ENCODE peak calls at places on chromosomes 16 and 17, in six cellular contexts. One of them, this sample, is unnamed.

GRCh38 chr17:30291571-30292489 is at the start of gene BLMH:
- DNase-seq in GM23338: peak; percentile 89
- DNase-seq in HL-60: peak; percentile 45
- DNase-seq in BE2C: peak; percentile 75
- DNase-seq in transverse colon: peak; percentile 84
- DNase-seq in A549: peak; percentile 79
- DNase-seq in this sample: peak; percentile 77

GRCh38 chr16:12455287-12455798 is 348.3 kb downstream of the CPPED1 start:
- DNase-seq in transverse colon: peak; percentile 59
- DNase-seq in GM23338: peak; percentile 81
- DNase-seq in BE2C: peak; percentile 60
- DNase-seq in A549: peak; percentile 62
- DNase-seq in HL-60: peak; percentile 24
- DNase-seq in this sample: peak; percentile 77

GRCh38 chr16:31505483-31505882 is 2.7 kb downstream of the RUSF1 start:
- DNase-seq in A549: no peak
- DNase-seq in transverse colon: no peak
- DNase-seq in GM23338: no peak
- DNase-seq in HL-60: no peak
- DNase-seq in BE2C: no peak
- DNase-seq in this sample: no peak

GRCh38 chr17:57943140-57943539 is 12.1 kb downstream of the CUEDC1 start:
- DNase-seq in GM23338: no peak
- DNase-seq in transverse colon: no peak
- DNase-seq in BE2C: no peak
- DNase-seq in A549: no peak
- DNase-seq in HL-60: no peak
- DNase-seq in this sample: no peak

GRCh38 chr17:4045477-4045876 is 81.2 kb upstream of the ATP2A3 start:
- DNase-seq in HL-60: no peak
- DNase-seq in BE2C: no peak
- DNase-seq in transverse colon: no peak
- DNase-seq in A549: no peak
- DNase-seq in GM23338: no peak
- DNase-seq in this sample: no peak

GRCh38 chr17:33653389-33653788 is 360.3 kb upstream of the ASIC2 start:
- DNase-seq in BE2C: no peak
- DNase-seq in HL-60: no peak
- DNase-seq in GM23338: no peak
- DNase-seq in transverse colon: no peak
- DNase-seq in A549: no peak
- DNase-seq in this sample: no peak

GRCh38 chr17:40348562-40349476 is 15.7 kb downstream of the GJD3 start:
- DNase-seq in GM23338: no peak
- DNase-seq in HL-60: no peak
- DNase-seq in A549: no peak
- DNase-seq in transverse colon: peak; percentile 57
- DNase-seq in BE2C: peak; percentile 51
- DNase-seq in this sample: no peak

GRCh38 chr16:81752225-81752875 is 26.7 kb upstream of the PLCG2 start:
- DNase-seq in HL-60: peak; percentile 46
- DNase-seq in GM23338: peak; percentile 20
- DNase-seq in A549: no peak
- DNase-seq in BE2C: no peak
- DNase-seq in transverse colon: peak; percentile 73
- DNase-seq in this sample: no peak

GRCh38 chr17:82892869-82893565 is 53.2 kb upstream of the ZNF750 start:
- DNase-seq in A549: no peak
- DNase-seq in transverse colon: peak; percentile 45
- DNase-seq in BE2C: no peak
- DNase-seq in GM23338: no peak
- DNase-seq in HL-60: no peak
- DNase-seq in this sample: no peak

GRCh38 chr17:82563318-82563717 is 43.8 kb downstream of the FOXK2 start:
- DNase-seq in transverse colon: no peak
- DNase-seq in HL-60: no peak
- DNase-seq in BE2C: no peak
- DNase-seq in GM23338: no peak
- DNase-seq in A549: no peak
- DNase-seq in this sample: no peak

GRCh38 chr17:1745513-1746020 is 2.9 kb downstream of the SERPINF2 start:
- DNase-seq in HL-60: no peak
- DNase-seq in A549: no peak
- DNase-seq in BE2C: no peak
- DNase-seq in GM23338: no peak
- DNase-seq in transverse colon: no peak
- DNase-seq in this sample: no peak

GRCh38 chr16:19868421-19868820 is 16.2 kb downstream of the GPRC5B start:
- DNase-seq in GM23338: no peak
- DNase-seq in HL-60: no peak
- DNase-seq in A549: no peak
- DNase-seq in BE2C: no peak
- DNase-seq in transverse colon: no peak
- DNase-seq in this sample: no peak

GRCh38 chr16:56941856-56942331 is 10.0 kb downstream of the HERPUD1 start:
- DNase-seq in BE2C: no peak
- DNase-seq in HL-60: no peak
- DNase-seq in transverse colon: no peak
- DNase-seq in A549: no peak
- DNase-seq in GM23338: no peak
- DNase-seq in this sample: no peak

GRCh38 chr16:24775455-24775854 is 46.0 kb downstream of the TNRC6A start:
- DNase-seq in GM23338: no peak
- DNase-seq in BE2C: no peak
- DNase-seq in transverse colon: peak; percentile 64
- DNase-seq in A549: no peak
- DNase-seq in HL-60: no peak
- DNase-seq in this sample: no peak

GRCh38 chr17:73678999-73679398 is 34.8 kb upstream of the SDK2 start:
- DNase-seq in A549: no peak
- DNase-seq in HL-60: no peak
- DNase-seq in transverse colon: no peak
- DNase-seq in BE2C: no peak
- DNase-seq in GM23338: no peak
- DNase-seq in this sample: no peak

GRCh38 chr16:80376941-80377340 is 163.9 kb upstream of the DYNLRB2 start:
- DNase-seq in transverse colon: no peak
- DNase-seq in BE2C: no peak
- DNase-seq in HL-60: no peak
- DNase-seq in GM23338: no peak
- DNase-seq in A549: no peak
- DNase-seq in this sample: no peak

GRCh38 chr16:11819798-11820197 is 22.7 kb upstream of the ZC3H7A start:
- DNase-seq in transverse colon: no peak
- DNase-seq in HL-60: no peak
- DNase-seq in GM23338: no peak
- DNase-seq in BE2C: no peak
- DNase-seq in A549: no peak
- DNase-seq in this sample: no peak

GRCh38 chr17:36641877-36642845 is 40.8 kb downstream of the MRM1 start:
- DNase-seq in transverse colon: peak; percentile 54
- DNase-seq in HL-60: no peak
- DNase-seq in BE2C: peak; percentile 39
- DNase-seq in A549: no peak
- DNase-seq in GM23338: peak; percentile 69
- DNase-seq in this sample: peak; percentile 72

GRCh38 chr16:87295259-87295658 is 21.9 kb downstream of the C16orf95 start:
- DNase-seq in GM23338: peak; percentile 76
- DNase-seq in transverse colon: no peak
- DNase-seq in BE2C: no peak
- DNase-seq in HL-60: no peak
- DNase-seq in A549: peak; percentile 44
- DNase-seq in this sample: no peak

GRCh38 chr16:87295661-87296531 is 21.3 kb downstream of the C16orf95 start:
- DNase-seq in A549: no peak
- DNase-seq in HL-60: no peak
- DNase-seq in GM23338: peak; percentile 33
- DNase-seq in BE2C: no peak
- DNase-seq in transverse colon: no peak
- DNase-seq in this sample: no peak

GRCh38 chr16:87298857-87299465 is 18.2 kb downstream of the C16orf95 start:
- DNase-seq in transverse colon: no peak
- DNase-seq in A549: no peak
- DNase-seq in GM23338: no peak
- DNase-seq in HL-60: no peak
- DNase-seq in BE2C: no peak
- DNase-seq in this sample: no peak

GRCh38 chr16:87297407-87297806 is 19.8 kb downstream of the C16orf95 start:
- DNase-seq in GM23338: no peak
- DNase-seq in HL-60: no peak
- DNase-seq in BE2C: no peak
- DNase-seq in transverse colon: no peak
- DNase-seq in A549: no peak
- DNase-seq in this sample: no peak

DNA sequence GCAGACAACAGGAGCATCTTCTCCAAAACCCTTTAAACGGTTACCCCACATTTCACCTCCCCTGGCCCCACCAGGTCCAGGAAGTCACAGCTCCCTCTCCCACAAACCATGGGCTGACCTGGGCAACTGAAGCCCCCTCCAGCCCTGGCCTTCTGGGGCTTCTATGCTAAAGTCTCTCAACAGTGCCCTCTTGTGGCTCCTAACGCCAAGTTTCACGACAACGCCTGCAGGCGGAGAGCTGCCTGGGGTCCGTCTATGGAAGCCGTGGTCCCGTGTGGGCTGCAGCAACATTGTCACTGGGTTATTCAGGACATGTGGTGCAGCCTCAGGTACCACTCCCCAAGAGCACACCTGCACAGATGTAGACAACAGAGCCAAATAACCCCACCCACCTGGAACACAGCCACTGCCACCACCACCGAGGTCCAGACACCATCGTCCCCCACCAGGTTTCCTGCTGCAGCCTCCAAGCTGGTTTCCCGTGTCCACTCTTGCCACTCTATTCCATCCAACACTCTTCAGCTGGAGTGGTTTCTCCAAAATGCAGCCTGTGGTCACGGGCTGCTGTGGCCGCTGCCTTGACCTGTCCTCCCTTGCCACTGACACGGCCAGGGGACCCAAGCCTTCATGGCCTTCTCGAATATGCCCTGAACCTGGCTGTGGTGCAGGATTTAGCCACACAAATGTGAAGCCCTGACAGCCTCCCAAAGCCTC is 19.1 kb downstream of the C16orf95 start:
- DNase-seq in HL-60: no peak
- DNase-seq in BE2C: peak; percentile 70
- DNase-seq in GM23338: peak; percentile 92
- DNase-seq in A549: no peak
- DNase-seq in transverse colon: no peak
- DNase-seq in this sample: peak; percentile 79
- TF ChIP-seq CTCF in HL-60: peak; percentile 1
- TF ChIP-seq CTCF in BE2C: peak; percentile 76
- TF ChIP-seq CTCF in GM23338: peak; percentile 62
- TF ChIP-seq CTCF in A549: peak; percentile 60
- TF ChIP-seq CTCF in transverse colon: peak; percentile 28
- TF ChIP-seq CTCF in this sample: peak; percentile 60

GRCh38 chr17:81429813-81430510 is 34.7 kb downstream of the BAHCC1 start:
- DNase-seq in GM23338: no peak
- DNase-seq in transverse colon: no peak
- DNase-seq in BE2C: peak; percentile 74
- DNase-seq in HL-60: peak; percentile 47
- DNase-seq in A549: no peak
- DNase-seq in this sample: no peak
- TF ChIP-seq CTCF in GM23338: no peak
- TF ChIP-seq CTCF in transverse colon: no peak
- TF ChIP-seq CTCF in BE2C: no peak
- TF ChIP-seq CTCF in HL-60: no peak
- TF ChIP-seq CTCF in A549: no peak
- TF ChIP-seq CTCF in this sample: no peak

GRCh38 chr16:50593410-50594139 is 45.4 kb downstream of the NKD1 start:
- DNase-seq in GM23338: peak; percentile 87
- DNase-seq in BE2C: no peak
- DNase-seq in A549: no peak
- DNase-seq in transverse colon: no peak
- DNase-seq in HL-60: no peak
- DNase-seq in this sample: peak; percentile 30
- TF ChIP-seq CTCF in GM23338: peak; percentile 68
- TF ChIP-seq CTCF in BE2C: peak; percentile 20
- TF ChIP-seq CTCF in A549: no peak
- TF ChIP-seq CTCF in transverse colon: no peak
- TF ChIP-seq CTCF in HL-60: no peak
- TF ChIP-seq CTCF in this sample: peak; percentile 45

DNA sequence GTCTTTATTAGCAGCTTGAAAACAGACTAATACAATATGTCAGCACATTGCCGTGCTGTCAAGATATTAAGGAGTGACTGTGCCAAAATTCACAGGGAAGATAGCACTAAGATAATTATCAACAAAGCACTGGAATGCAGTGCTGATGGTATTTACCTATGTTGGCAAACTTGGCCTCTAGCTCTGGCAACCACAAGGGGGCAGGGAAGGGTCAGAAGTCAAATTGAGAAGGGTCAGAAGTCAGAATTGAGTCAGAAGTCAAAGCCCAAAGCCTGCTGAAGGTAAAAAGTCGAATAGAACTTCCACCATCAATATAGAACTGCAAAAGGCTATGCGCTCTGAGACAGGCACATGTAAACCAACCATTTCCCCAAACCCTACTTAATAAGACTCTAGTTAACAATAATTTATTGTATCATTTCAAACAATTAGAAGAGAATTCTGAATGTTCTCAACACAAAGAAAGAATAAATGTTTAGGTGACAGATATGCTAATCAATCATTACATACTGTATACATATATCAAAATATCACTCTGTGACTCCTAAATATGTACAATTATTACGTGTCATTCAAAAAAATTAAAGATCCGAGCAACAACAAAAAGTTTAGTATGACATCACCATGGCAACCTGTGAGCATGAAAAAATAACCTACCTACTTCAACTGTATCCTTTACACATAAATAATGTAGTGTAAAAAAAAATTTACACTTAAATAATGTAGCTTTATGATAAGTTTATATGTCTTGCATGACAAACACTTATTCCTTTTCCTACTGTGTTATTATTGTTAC is 916.1 kb downstream of the KCNJ2 start:
- DNase-seq in GM23338: peak; percentile 86
- DNase-seq in transverse colon: peak; percentile 14
- DNase-seq in BE2C: peak; percentile 66
- DNase-seq in HL-60: no peak
- DNase-seq in A549: peak; percentile 47
- DNase-seq in this sample: peak; percentile 65
- TF ChIP-seq CTCF in GM23338: peak; percentile 78
- TF ChIP-seq CTCF in transverse colon: no peak
- TF ChIP-seq CTCF in BE2C: peak; percentile 83
- TF ChIP-seq CTCF in HL-60: no peak
- TF ChIP-seq CTCF in A549: peak; percentile 31
- TF ChIP-seq CTCF in this sample: peak; percentile 63

DNA sequence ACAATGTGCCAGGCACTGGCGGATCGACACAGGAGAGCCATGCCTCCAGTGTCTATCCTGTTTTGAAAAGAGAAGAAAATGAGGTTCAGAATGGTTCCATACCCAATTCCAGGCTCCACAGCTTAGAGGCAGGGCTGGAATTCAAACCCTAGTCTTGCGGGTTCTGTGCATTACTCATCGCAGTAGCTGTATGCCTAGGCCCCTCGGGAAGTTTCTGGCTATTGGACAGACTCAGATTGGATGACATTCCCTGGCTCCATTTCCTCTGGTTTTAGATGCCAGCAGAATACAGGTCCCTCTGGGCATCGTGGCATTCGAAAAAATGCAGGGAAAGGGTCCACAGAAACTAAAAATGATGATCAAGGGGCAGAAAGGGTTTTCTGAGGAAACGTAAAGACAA is 184.7 kb downstream of the COPRS start:
- DNase-seq in A549: no peak
- DNase-seq in BE2C: no peak
- DNase-seq in HL-60: no peak
- DNase-seq in GM23338: no peak
- DNase-seq in transverse colon: no peak
- DNase-seq in this sample: no peak
- TF ChIP-seq CTCF in A549: no peak
- TF ChIP-seq CTCF in BE2C: no peak
- TF ChIP-seq CTCF in HL-60: no peak
- TF ChIP-seq CTCF in GM23338: no peak
- TF ChIP-seq CTCF in transverse colon: no peak
- TF ChIP-seq CTCF in this sample: no peak

GRCh38 chr17:78346605-78347250 is 13.1 kb downstream of the SOCS3 start:
- DNase-seq in transverse colon: no peak
- DNase-seq in HL-60: no peak
- DNase-seq in A549: no peak
- DNase-seq in GM23338: peak; percentile 37
- DNase-seq in BE2C: no peak
- DNase-seq in this sample: no peak
- TF ChIP-seq CTCF in transverse colon: no peak
- TF ChIP-seq CTCF in HL-60: no peak
- TF ChIP-seq CTCF in A549: no peak
- TF ChIP-seq CTCF in GM23338: peak; percentile 22
- TF ChIP-seq CTCF in BE2C: peak; percentile 7
- TF ChIP-seq CTCF in this sample: no peak